ENCODE peak calls at places on chromosome 20, in five cellular contexts. One of them, this sample, is unnamed.

GRCh38 chr20:2330090-2330695 is 34.4 kb downstream of the TGM3 start:
- DNase-seq in tibial nerve: no peak
- DNase-seq in heart left ventricle: no peak
- DNase-seq in neural progenitor cell: no peak
- DNase-seq in fibroblast of lung: no peak
- DNase-seq in this sample: no peak

GRCh38 chr20:32965581-32966373 is 38.5 kb downstream of the SUN5 start:
- DNase-seq in tibial nerve: no peak
- DNase-seq in heart left ventricle: no peak
- DNase-seq in neural progenitor cell: no peak
- DNase-seq in fibroblast of lung: no peak
- DNase-seq in this sample: no peak

GRCh38 chr20:53515749-53516148 is 77.9 kb downstream of the ZNF217 start:
- DNase-seq in tibial nerve: no peak
- DNase-seq in heart left ventricle: no peak
- DNase-seq in neural progenitor cell: no peak
- DNase-seq in fibroblast of lung: no peak
- DNase-seq in this sample: no peak

GRCh38 chr20:50270569-50270968 is 79.9 kb downstream of the CEBPB start:
- DNase-seq in tibial nerve: no peak
- DNase-seq in heart left ventricle: peak
- DNase-seq in neural progenitor cell: no peak
- DNase-seq in fibroblast of lung: no peak
- DNase-seq in this sample: no peak

GRCh38 chr20:33053291-33054106 is at the start of gene BPIFB3:
- DNase-seq in tibial nerve: no peak
- DNase-seq in heart left ventricle: no peak
- DNase-seq in neural progenitor cell: peak
- DNase-seq in fibroblast of lung: no peak
- DNase-seq in this sample: no peak

GRCh38 chr20:846894-847278 is 13.4 kb downstream of the FAM110A start:
- DNase-seq in tibial nerve: no peak
- DNase-seq in heart left ventricle: no peak
- DNase-seq in neural progenitor cell: no peak
- DNase-seq in fibroblast of lung: no peak
- DNase-seq in this sample: no peak

GRCh38 chr20:4053516-4053919 is 38.2 kb upstream of the RNF24 start:
- DNase-seq in tibial nerve: no peak
- DNase-seq in heart left ventricle: no peak
- DNase-seq in neural progenitor cell: no peak
- DNase-seq in fibroblast of lung: no peak
- DNase-seq in this sample: no peak

GRCh38 chr20:15637971-15638754 is 935.1 kb downstream of the KIF16B start:
- DNase-seq in tibial nerve: no peak
- DNase-seq in heart left ventricle: no peak
- DNase-seq in neural progenitor cell: peak
- DNase-seq in fibroblast of lung: no peak
- DNase-seq in this sample: no peak

GRCh38 chr20:15515706-15516105 is 1057.5 kb downstream of the KIF16B start:
- DNase-seq in tibial nerve: no peak
- DNase-seq in heart left ventricle: no peak
- DNase-seq in neural progenitor cell: peak
- DNase-seq in fibroblast of lung: no peak
- DNase-seq in this sample: peak

GRCh38 chr20:48605364-48606116 is 222.3 kb downstream of the PREX1 start:
- DNase-seq in tibial nerve: no peak
- DNase-seq in heart left ventricle: no peak
- DNase-seq in neural progenitor cell: no peak
- DNase-seq in fibroblast of lung: no peak
- DNase-seq in this sample: peak

GRCh38 chr20:30376767-30377658 is 880.5 kb upstream of the DEFB115 start:
- DNase-seq in tibial nerve: peak
- DNase-seq in heart left ventricle: peak
- DNase-seq in neural progenitor cell: no peak
- DNase-seq in fibroblast of lung: peak
- DNase-seq in this sample: peak

GRCh38 chr20:3964719-3965118 is 50.6 kb downstream of the RNF24 start:
- DNase-seq in tibial nerve: no peak
- DNase-seq in heart left ventricle: no peak
- DNase-seq in neural progenitor cell: no peak
- DNase-seq in fibroblast of lung: no peak
- DNase-seq in this sample: no peak

GRCh38 chr20:24662286-24662685 is 192.9 kb downstream of the SYNDIG1 start:
- DNase-seq in tibial nerve: no peak
- DNase-seq in heart left ventricle: no peak
- DNase-seq in neural progenitor cell: no peak
- DNase-seq in fibroblast of lung: no peak
- DNase-seq in this sample: no peak

GRCh38 chr20:4740774-4741431 is 19.2 kb downstream of the PRND start:
- DNase-seq in tibial nerve: peak
- DNase-seq in heart left ventricle: no peak
- DNase-seq in neural progenitor cell: peak
- DNase-seq in fibroblast of lung: peak
- DNase-seq in this sample: peak

GRCh38 chr20:39986231-39986904 is 702.7 kb downstream of the MAFB start:
- DNase-seq in tibial nerve: peak
- DNase-seq in heart left ventricle: peak
- DNase-seq in neural progenitor cell: peak
- DNase-seq in fibroblast of lung: peak
- DNase-seq in this sample: no peak

GRCh38 chr20:48586728-48587127 is 241.1 kb downstream of the PREX1 start:
- DNase-seq in tibial nerve: no peak
- DNase-seq in heart left ventricle: no peak
- DNase-seq in neural progenitor cell: no peak
- DNase-seq in fibroblast of lung: no peak
- DNase-seq in this sample: no peak

GRCh38 chr20:2578430-2579192 is 42.2 kb downstream of the TMC2 start:
- DNase-seq in tibial nerve: no peak
- DNase-seq in heart left ventricle: no peak
- DNase-seq in neural progenitor cell: no peak
- DNase-seq in fibroblast of lung: no peak
- DNase-seq in this sample: no peak

GRCh38 chr20:38726849-38727601 is 2.7 kb downstream of the SLC32A1 start:
- DNase-seq in tibial nerve: no peak
- DNase-seq in heart left ventricle: no peak
- DNase-seq in neural progenitor cell: peak
- DNase-seq in fibroblast of lung: peak
- DNase-seq in this sample: peak

GRCh38 chr20:34472246-34472925 is 43.8 kb upstream of the DYNLRB1 start:
- DNase-seq in tibial nerve: no peak
- DNase-seq in heart left ventricle: no peak
- DNase-seq in neural progenitor cell: no peak
- DNase-seq in fibroblast of lung: peak
- DNase-seq in this sample: no peak

GRCh38 chr20:31620246-31620645 is 15.2 kb downstream of the ID1 start:
- DNase-seq in tibial nerve: no peak
- DNase-seq in heart left ventricle: no peak
- DNase-seq in neural progenitor cell: no peak
- DNase-seq in fibroblast of lung: no peak
- DNase-seq in this sample: no peak

GRCh38 chr20:37598611-37599342 is 71.1 kb upstream of the BLCAP start:
- DNase-seq in tibial nerve: no peak
- DNase-seq in heart left ventricle: no peak
- DNase-seq in neural progenitor cell: no peak
- DNase-seq in fibroblast of lung: no peak
- DNase-seq in this sample: no peak

GRCh38 chr20:10216146-10216741 is 2.4 kb upstream of the SNAP25 start:
- DNase-seq in tibial nerve: no peak
- DNase-seq in heart left ventricle: no peak
- DNase-seq in neural progenitor cell: peak
- DNase-seq in fibroblast of lung: peak
- DNase-seq in this sample: no peak

GRCh38 chr20:47018381-47018780 is 123.7 kb downstream of the EYA2 start:
- DNase-seq in tibial nerve: no peak
- DNase-seq in heart left ventricle: no peak
- DNase-seq in neural progenitor cell: no peak
- DNase-seq in fibroblast of lung: no peak
- DNase-seq in this sample: no peak

GRCh38 chr20:20173269-20173668 is 120.9 kb downstream of the CFAP61 start:
- DNase-seq in tibial nerve: no peak
- DNase-seq in heart left ventricle: no peak
- DNase-seq in neural progenitor cell: no peak
- DNase-seq in fibroblast of lung: no peak
- DNase-seq in this sample: no peak

GRCh38 chr20:50140339-50140859 is 13.1 kb downstream of the PEDS1 start:
- DNase-seq in tibial nerve: no peak
- DNase-seq in heart left ventricle: no peak
- DNase-seq in neural progenitor cell: no peak
- DNase-seq in fibroblast of lung: no peak
- DNase-seq in this sample: no peak

GRCh38 chr20:23368316-23369110 is 6.5 kb downstream of the GZF1 start:
- DNase-seq in tibial nerve: no peak
- DNase-seq in heart left ventricle: no peak
- DNase-seq in neural progenitor cell: no peak
- DNase-seq in fibroblast of lung: peak
- DNase-seq in this sample: no peak

GRCh38 chr20:23367770-23368169 is 5.8 kb downstream of the GZF1 start:
- DNase-seq in tibial nerve: no peak
- DNase-seq in heart left ventricle: no peak
- DNase-seq in neural progenitor cell: no peak
- DNase-seq in fibroblast of lung: no peak
- DNase-seq in this sample: no peak

GRCh38 chr20:23365390-23366165 is 3.6 kb downstream of the GZF1 start:
- DNase-seq in tibial nerve: no peak
- DNase-seq in heart left ventricle: no peak
- DNase-seq in neural progenitor cell: no peak
- DNase-seq in fibroblast of lung: no peak
- DNase-seq in this sample: no peak

GRCh38 chr20:23369424-23369823 is 7.4 kb downstream of the GZF1 start:
- DNase-seq in tibial nerve: no peak
- DNase-seq in heart left ventricle: no peak
- DNase-seq in neural progenitor cell: no peak
- DNase-seq in fibroblast of lung: no peak
- DNase-seq in this sample: no peak

GRCh38 chr20:23366384-23366783 is 4.4 kb downstream of the GZF1 start:
- DNase-seq in tibial nerve: no peak
- DNase-seq in heart left ventricle: no peak
- DNase-seq in neural progenitor cell: no peak
- DNase-seq in fibroblast of lung: peak
- DNase-seq in this sample: no peak
- H3K27ac ChIP-seq in tibial nerve: no peak
- H3K27ac ChIP-seq in heart left ventricle: no peak
- H3K27ac ChIP-seq in neural progenitor cell: no peak
- H3K27ac ChIP-seq in fibroblast of lung: no peak
- H3K27ac ChIP-seq in this sample: no peak

GRCh38 chr20:12687476-12687875 is 321.3 kb upstream of the SPTLC3 start:
- DNase-seq in tibial nerve: no peak
- DNase-seq in heart left ventricle: no peak
- DNase-seq in neural progenitor cell: no peak
- DNase-seq in fibroblast of lung: no peak
- DNase-seq in this sample: no peak
- H3K27ac ChIP-seq in tibial nerve: no peak
- H3K27ac ChIP-seq in heart left ventricle: no peak
- H3K27ac ChIP-seq in neural progenitor cell: no peak
- H3K27ac ChIP-seq in fibroblast of lung: no peak
- H3K27ac ChIP-seq in this sample: no peak

GRCh38 chr20:6866741-6867140 is 99.3 kb downstream of the BMP2 start:
- DNase-seq in tibial nerve: no peak
- DNase-seq in heart left ventricle: no peak
- DNase-seq in neural progenitor cell: no peak
- DNase-seq in fibroblast of lung: no peak
- DNase-seq in this sample: no peak

GRCh38 chr20:6868864-6869263 is 101.4 kb downstream of the BMP2 start:
- DNase-seq in tibial nerve: no peak
- DNase-seq in heart left ventricle: no peak
- DNase-seq in neural progenitor cell: no peak
- DNase-seq in fibroblast of lung: no peak
- DNase-seq in this sample: no peak

DNA sequence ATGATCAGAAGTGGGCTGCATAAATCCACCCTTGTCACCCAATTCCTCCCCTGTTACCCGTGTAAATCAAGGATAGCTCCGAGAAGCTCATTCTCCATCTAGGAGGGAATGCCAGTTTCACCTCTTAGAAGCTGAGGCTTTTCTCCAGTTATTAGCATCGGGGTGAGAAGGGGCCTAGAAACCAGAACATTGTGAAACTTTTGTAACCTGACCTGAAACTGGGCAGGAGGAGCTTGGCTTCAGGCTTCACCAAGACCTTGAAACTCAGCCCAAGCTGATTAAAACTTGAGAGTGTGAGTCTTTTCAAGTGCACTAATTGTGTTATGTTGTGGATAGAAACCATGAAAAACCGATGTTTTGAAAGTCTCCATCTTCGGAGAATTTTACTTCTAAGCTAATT is 103.1 kb downstream of the BMP2 start:
- DNase-seq in tibial nerve: no peak
- DNase-seq in heart left ventricle: no peak
- DNase-seq in neural progenitor cell: no peak
- DNase-seq in fibroblast of lung: peak
- DNase-seq in this sample: no peak
- H3K27ac ChIP-seq in tibial nerve: no peak
- H3K27ac ChIP-seq in heart left ventricle: no peak
- H3K27ac ChIP-seq in neural progenitor cell: no peak
- H3K27ac ChIP-seq in fibroblast of lung: no peak
- H3K27ac ChIP-seq in this sample: no peak

GRCh38 chr20:44649976-44650375 is 1.5 kb downstream of the ADA start:
- DNase-seq in tibial nerve: no peak
- DNase-seq in heart left ventricle: no peak
- DNase-seq in neural progenitor cell: no peak
- DNase-seq in fibroblast of lung: no peak
- DNase-seq in this sample: no peak
- H3K27ac ChIP-seq in tibial nerve: no peak
- H3K27ac ChIP-seq in heart left ventricle: no peak
- H3K27ac ChIP-seq in neural progenitor cell: no peak
- H3K27ac ChIP-seq in fibroblast of lung: no peak
- H3K27ac ChIP-seq in this sample: no peak

This sample was measured in WERI-Rb-1.